ENCODE peak calls at places on chromosome 18, in seven cellular contexts. One of them, this sample, is unnamed.

GRCh38 chr18:1522249-1522615 is 617.6 kb downstream of the ADCYAP1 start:
- DNase-seq in activated CD4-positive, alpha-beta T cell treated with anti-CD3 and anti-CD28 coated beads, Interleukin-2, amount 50 U/mL, for 24 hours: no peak
- DNase-seq in activated CD4-positive, CD25-positive, alpha-beta regulatory T cell treated with anti-CD3 and anti-CD28 coated beads, Interleukin-2, amount 50 U/mL, for 72 hours: no peak
- DNase-seq in stromal cell of bone marrow: no peak
- DNase-seq in activated naive CD4-positive, alpha-beta T cell treated with anti-CD3 and anti-CD28 coated beads for 36 hours: no peak
- DNase-seq in HT1080: no peak
- DNase-seq in epithelial cell of esophagus: no peak
- DNase-seq in this sample: no peak

GRCh38 chr18:74512321-74513053 is 16.3 kb downstream of the CNDP2 start:
- DNase-seq in activated CD4-positive, alpha-beta T cell treated with anti-CD3 and anti-CD28 coated beads, Interleukin-2, amount 50 U/mL, for 24 hours: no peak
- DNase-seq in activated CD4-positive, CD25-positive, alpha-beta regulatory T cell treated with anti-CD3 and anti-CD28 coated beads, Interleukin-2, amount 50 U/mL, for 72 hours: no peak
- DNase-seq in stromal cell of bone marrow: no peak
- DNase-seq in activated naive CD4-positive, alpha-beta T cell treated with anti-CD3 and anti-CD28 coated beads for 36 hours: no peak
- DNase-seq in HT1080: no peak
- DNase-seq in epithelial cell of esophagus: no peak
- DNase-seq in this sample: no peak

GRCh38 chr18:57691363-57691762 is 69.7 kb upstream of the NARS1 start:
- DNase-seq in activated CD4-positive, alpha-beta T cell treated with anti-CD3 and anti-CD28 coated beads, Interleukin-2, amount 50 U/mL, for 24 hours: no peak
- DNase-seq in activated CD4-positive, CD25-positive, alpha-beta regulatory T cell treated with anti-CD3 and anti-CD28 coated beads, Interleukin-2, amount 50 U/mL, for 72 hours: no peak
- DNase-seq in stromal cell of bone marrow: no peak
- DNase-seq in activated naive CD4-positive, alpha-beta T cell treated with anti-CD3 and anti-CD28 coated beads for 36 hours: no peak
- DNase-seq in HT1080: no peak
- DNase-seq in epithelial cell of esophagus: no peak
- DNase-seq in this sample: no peak

GRCh38 chr18:52152036-52152435 is 188.0 kb upstream of the DCC start:
- DNase-seq in activated CD4-positive, alpha-beta T cell treated with anti-CD3 and anti-CD28 coated beads, Interleukin-2, amount 50 U/mL, for 24 hours: no peak
- DNase-seq in activated CD4-positive, CD25-positive, alpha-beta regulatory T cell treated with anti-CD3 and anti-CD28 coated beads, Interleukin-2, amount 50 U/mL, for 72 hours: no peak
- DNase-seq in stromal cell of bone marrow: no peak
- DNase-seq in activated naive CD4-positive, alpha-beta T cell treated with anti-CD3 and anti-CD28 coated beads for 36 hours: no peak
- DNase-seq in HT1080: peak
- DNase-seq in epithelial cell of esophagus: no peak
- DNase-seq in this sample: no peak

GRCh38 chr18:42338683-42339082 is 383.6 kb downstream of the PIK3C3 start:
- DNase-seq in activated CD4-positive, alpha-beta T cell treated with anti-CD3 and anti-CD28 coated beads, Interleukin-2, amount 50 U/mL, for 24 hours: no peak
- DNase-seq in activated CD4-positive, CD25-positive, alpha-beta regulatory T cell treated with anti-CD3 and anti-CD28 coated beads, Interleukin-2, amount 50 U/mL, for 72 hours: no peak
- DNase-seq in stromal cell of bone marrow: no peak
- DNase-seq in activated naive CD4-positive, alpha-beta T cell treated with anti-CD3 and anti-CD28 coated beads for 36 hours: no peak
- DNase-seq in HT1080: no peak
- DNase-seq in epithelial cell of esophagus: no peak
- DNase-seq in this sample: no peak

GRCh38 chr18:62989195-62989594 is 273.9 kb downstream of the PHLPP1 start:
- DNase-seq in activated CD4-positive, alpha-beta T cell treated with anti-CD3 and anti-CD28 coated beads, Interleukin-2, amount 50 U/mL, for 24 hours: no peak
- DNase-seq in activated CD4-positive, CD25-positive, alpha-beta regulatory T cell treated with anti-CD3 and anti-CD28 coated beads, Interleukin-2, amount 50 U/mL, for 72 hours: no peak
- DNase-seq in stromal cell of bone marrow: no peak
- DNase-seq in activated naive CD4-positive, alpha-beta T cell treated with anti-CD3 and anti-CD28 coated beads for 36 hours: no peak
- DNase-seq in HT1080: no peak
- DNase-seq in epithelial cell of esophagus: no peak
- DNase-seq in this sample: no peak

GRCh38 chr18:33833847-33834246 is 255.8 kb downstream of the ASXL3 start:
- DNase-seq in activated CD4-positive, alpha-beta T cell treated with anti-CD3 and anti-CD28 coated beads, Interleukin-2, amount 50 U/mL, for 24 hours: no peak
- DNase-seq in activated CD4-positive, CD25-positive, alpha-beta regulatory T cell treated with anti-CD3 and anti-CD28 coated beads, Interleukin-2, amount 50 U/mL, for 72 hours: no peak
- DNase-seq in stromal cell of bone marrow: no peak
- DNase-seq in activated naive CD4-positive, alpha-beta T cell treated with anti-CD3 and anti-CD28 coated beads for 36 hours: no peak
- DNase-seq in HT1080: no peak
- DNase-seq in epithelial cell of esophagus: no peak
- DNase-seq in this sample: no peak

GRCh38 chr18:46158498-46158897 is 54.3 kb downstream of the HAUS1 start:
- DNase-seq in activated CD4-positive, alpha-beta T cell treated with anti-CD3 and anti-CD28 coated beads, Interleukin-2, amount 50 U/mL, for 24 hours: no peak
- DNase-seq in activated CD4-positive, CD25-positive, alpha-beta regulatory T cell treated with anti-CD3 and anti-CD28 coated beads, Interleukin-2, amount 50 U/mL, for 72 hours: no peak
- DNase-seq in stromal cell of bone marrow: no peak
- DNase-seq in activated naive CD4-positive, alpha-beta T cell treated with anti-CD3 and anti-CD28 coated beads for 36 hours: no peak
- DNase-seq in HT1080: no peak
- DNase-seq in epithelial cell of esophagus: peak
- DNase-seq in this sample: no peak